ENCODE peak calls at places on chromosomes 6 and 20, in ten cellular contexts. T is sigmoid colon; L is effector memory CD4-positive, alpha-beta T cell; U is body of pancreas; S is iPS DF 6.9; W is GM23248; A is CD8-positive, alpha-beta memory T cell; P is spleen; H is heart left ventricle; B is PC-9. O is an unnamed sample.

GRCh38 chr20:60507087-60507684 is 549.0 kb downstream of the CDH26 start:
- DNase-seq in S (no peak), U (no peak), W (no peak), A (no peak), T (no peak), H (no peak), L (no peak), P (no peak), B (no peak), O (no peak)

GRCh38 chr20:34578040-34578439 is 19.5 kb downstream of the MAP1LC3A start:
- DNase-seq in P (no peak), H (no peak), W (peak; percentile 39), T (no peak), B (no peak), S (no peak), L (no peak), U (no peak), A (no peak), O (no peak)

GRCh38 chr6:87682310-87682709 is 19.7 kb downstream of the AKIRIN2 start:
- DNase-seq in U (no peak), A (no peak), T (no peak), B (no peak), H (no peak), L (no peak), S (no peak), W (no peak), P (no peak), O (no peak)

GRCh38 chr6:122610690-122611455 is 668 bp downstream of the PKIB start:
- DNase-seq in P (peak; percentile 78), S (no peak), L (no peak), W (peak; percentile 29), H (peak; percentile 14), B (peak; percentile 61), A (peak; percentile 45), U (peak; percentile 87), T (no peak), O (peak; percentile 51)

GRCh38 chr20:54148947-54149764 is 24.6 kb downstream of the CYP24A1 start:
- DNase-seq in T (no peak), S (no peak), H (no peak), B (peak; percentile 61), U (peak; percentile 18), A (no peak), P (no peak), W (no peak), L (no peak), O (no peak)

GRCh38 chr6:37657117-37657886 is 40.4 kb downstream of the MDGA1 start:
- DNase-seq in H (no peak), B (peak; percentile 83), T (no peak), P (no peak), W (peak; percentile 54), A (no peak), U (peak; percentile 27), L (no peak), S (no peak), O (no peak)

GRCh38 chr6:130943738-130944137 is 116.5 kb downstream of the SMLR1 start:
- DNase-seq in B (no peak), U (no peak), T (no peak), L (no peak), H (no peak), S (no peak), P (no peak), W (no peak), A (no peak), O (peak; percentile 52)

GRCh38 chr20:57844626-57845596 is 135.1 kb upstream of the PMEPA1 start:
- DNase-seq in U (no peak), B (no peak), L (no peak), A (no peak), T (no peak), H (no peak), P (no peak), W (no peak), S (no peak), O (no peak)

GRCh38 chr6:112298816-112299281 is 44.5 kb upstream of the LAMA4 start:
- DNase-seq in B (peak; percentile 83), U (no peak), W (peak; percentile 93), P (no peak), A (no peak), L (no peak), T (no peak), H (no peak), S (no peak), O (no peak)

GRCh38 chr6:56954389-56955170 is at the start of gene BEND6:
- DNase-seq in L (no peak), A (peak; percentile 43), T (peak; percentile 77), U (peak; percentile 47), S (no peak), P (peak; percentile 79), H (no peak), B (peak; percentile 74), W (peak; percentile 97), O (peak; percentile 69)

GRCh38 chr6:168578036-168578435 is 137.1 kb downstream of the SMOC2 start:
- DNase-seq in S (no peak), P (no peak), L (no peak), H (no peak), B (no peak), A (no peak), W (no peak), U (no peak), T (peak; percentile 47), O (no peak)

GRCh38 chr6:156720739-156721714 is 56.2 kb upstream of the ARID1B start:
- DNase-seq in W (peak; percentile 22), S (peak; percentile 71), B (peak; percentile 29), A (no peak), L (no peak), H (peak; percentile 18), P (no peak), U (peak; percentile 75), T (no peak), O (peak; percentile 50)

GRCh38 chr6:33686981-33687975 is 24.2 kb downstream of the UQCC2 start:
- DNase-seq in A (no peak), H (no peak), U (no peak), S (no peak), P (no peak), L (no peak), W (no peak), T (no peak), B (no peak), O (no peak)

GRCh38 chr6:89368107-89368506 is 15.6 kb upstream of the UBE2J1 start:
- DNase-seq in U (peak; percentile 75), S (no peak), W (peak; percentile 71), P (no peak), L (no peak), A (peak; percentile 60), B (peak; percentile 28), T (peak; percentile 74), H (peak; percentile 62), O (peak; percentile 61)

GRCh38 chr6:47102331-47102730 is 60.2 kb upstream of the ADGRF1 start:
- DNase-seq in A (no peak), L (no peak), T (no peak), U (no peak), S (no peak), B (no peak), H (no peak), P (no peak), W (no peak), O (no peak)
- H3K4me1 ChIP-seq in A (no peaks in the 10 kb centered on the region), L (no peaks in the 10 kb centered on the region), T (no peaks in the 10 kb centered on the region), U (peaks cover 5% of the 10 kb centered on the region), S (peaks cover 6% of the 10 kb centered on the region), B (peaks cover 68% of the 10 kb centered on the region), H (peaks cover 10% of the 10 kb centered on the region), P (peaks cover 6% of the 10 kb centered on the region), W (peaks cover 3% of the 10 kb centered on the region), O (no peaks in the 10 kb centered on the region)

DNA sequence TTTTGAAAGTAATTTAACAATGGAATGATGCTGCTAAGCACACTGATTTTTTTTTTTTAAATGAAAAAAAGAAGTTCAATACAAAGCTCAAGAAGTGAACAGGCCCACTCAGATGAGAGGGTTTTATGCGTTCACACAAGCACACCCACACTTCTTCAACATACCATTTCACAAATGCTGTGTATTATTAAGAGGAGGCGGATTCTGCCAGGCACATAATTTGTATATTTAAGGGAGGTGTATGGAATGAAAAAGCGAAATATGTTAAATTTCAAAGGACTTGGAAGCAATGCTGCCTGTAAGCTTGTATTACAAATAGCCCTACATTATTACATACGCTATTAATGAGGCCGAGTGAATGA is 123.9 kb downstream of the INSM1 start:
- DNase-seq in A (no peak), U (no peak), B (no peak), P (no peak), L (no peak), H (no peak), S (no peak), T (no peak), W (no peak), O (no peak)
- H3K4me1 ChIP-seq in A (no peaks in the 10 kb centered on the region), U (peaks cover 8% of the 10 kb centered on the region), B (no peaks in the 10 kb centered on the region), P (no peaks in the 10 kb centered on the region), L (no peaks in the 10 kb centered on the region), H (no peaks in the 10 kb centered on the region), S (peaks cover 5% of the 10 kb centered on the region), T (no peaks in the 10 kb centered on the region), W (peaks cover 13% of the 10 kb centered on the region), O (peaks cover 39% of the 10 kb centered on the region)

GRCh38 chr20:62774762-62775161 is 21.5 kb upstream of the MRGBP start:
- DNase-seq in T (no peak), P (no peak), H (no peak), W (no peak), S (no peak), A (no peak), L (no peak), B (no peak), U (no peak), O (no peak)

GRCh38 chr20:62776035-62776691 is 20.1 kb upstream of the MRGBP start:
- DNase-seq in L (no peak), H (no peak), U (no peak), S (no peak), T (no peak), B (no peak), P (no peak), W (no peak), A (no peak), O (no peak)

GRCh38 chr20:62774076-62774714 is 22.1 kb upstream of the MRGBP start:
- DNase-seq in W (no peak), U (no peak), A (no peak), P (no peak), H (no peak), B (no peak), S (no peak), L (no peak), T (no peak), O (peak; percentile 85)

GRCh38 chr20:62776692-62777527 is 19.4 kb upstream of the MRGBP start:
- DNase-seq in P (peak; percentile 85), S (no peak), B (no peak), A (peak; percentile 80), H (no peak), U (peak; percentile 46), T (no peak), W (no peak), L (peak; percentile 14), O (peak; percentile 83)

GRCh38 chr20:62775206-62775605 is 21.1 kb upstream of the MRGBP start:
- DNase-seq in W (no peak), B (no peak), H (no peak), U (no peak), S (no peak), A (no peak), L (no peak), T (no peak), P (no peak), O (no peak)
- H3K4me1 ChIP-seq in W (peaks cover 6% of the 10 kb centered on the region), B (peaks cover 45% of the 10 kb centered on the region), H (peaks cover 18% of the 10 kb centered on the region), U (peaks cover 49% of the 10 kb centered on the region), S (peaks cover 2% of the 10 kb centered on the region), A (peaks cover 47% of the 10 kb centered on the region), L (peaks cover 37% of the 10 kb centered on the region), T (no peaks in the 10 kb centered on the region), P (peaks cover 8% of the 10 kb centered on the region), O (peaks cover 22% of the 10 kb centered on the region)

DNA sequence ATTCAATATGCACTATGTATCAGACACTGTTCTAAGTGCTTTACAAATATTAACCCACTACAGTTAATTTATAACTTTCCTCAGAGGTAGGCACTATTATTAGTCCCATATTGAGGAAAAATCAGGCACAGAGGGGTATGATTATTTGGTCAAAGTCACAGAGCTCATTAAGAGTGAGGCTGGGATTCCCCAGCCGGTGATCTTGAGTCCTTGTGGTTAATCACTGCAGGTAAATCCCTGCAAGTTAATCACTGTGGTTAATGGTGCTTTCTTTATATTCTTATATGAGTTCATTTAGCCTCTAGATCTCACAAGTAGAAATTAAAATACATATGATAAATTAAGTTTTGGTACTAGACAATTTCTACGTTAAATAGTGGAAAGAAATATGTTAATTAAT is 9.2 kb downstream of the CRYBG1 start:
- DNase-seq in A (no peak), B (no peak), P (no peak), S (no peak), L (no peak), U (no peak), W (no peak), H (no peak), T (no peak), O (no peak)
- H3K4me1 ChIP-seq in A (no peaks in the 10 kb centered on the region), B (peaks cover 55% of the 10 kb centered on the region), P (no peaks in the 10 kb centered on the region), S (no peaks in the 10 kb centered on the region), L (no peaks in the 10 kb centered on the region), U (no peaks in the 10 kb centered on the region), W (no peaks in the 10 kb centered on the region), H (no peaks in the 10 kb centered on the region), T (no peaks in the 10 kb centered on the region), O (no peaks in the 10 kb centered on the region)

O was measured in HAP-1.